ENCODE peak calls at places on chromosomes 1 and 21, in six cellular contexts. H is ureter, M is T-helper 2 cell, T is transverse colon, D is cardiac muscle cell, P is EL. S is an unnamed sample.

GRCh38 chr1:202274611-202275010 is 67.1 kb downstream of the UBE2T start:
- DNase-seq in D (no peak), T (peak; percentile 20), M (no peak), P (peak; percentile 31), H (no peak), S (peak; percentile 24)

GRCh38 chr1:234699795-234700665 is 90.1 kb upstream of the IRF2BP2 start:
- DNase-seq in M (no peak), T (no peak), P (peak; percentile 59), H (no peak), D (peak; percentile 38), S (peak; percentile 49)

GRCh38 chr21:14901482-14901958 is 163.3 kb downstream of the NRIP1 start:
- DNase-seq in P (peak; percentile 61), D (no peak), H (no peak), M (no peak), T (no peak), S (no peak)

GRCh38 chr1:174652496-174653280 is 204.9 kb downstream of the GPR52 start:
- DNase-seq in D (peak; percentile 2), T (no peak), P (no peak), M (no peak), H (no peak), S (no peak)

GRCh38 chr1:119917304-119918055 is 21.2 kb upstream of the ADAM30 start:
- DNase-seq in T (no peak), P (no peak), D (no peak), M (no peak), H (no peak), S (no peak)

GRCh38 chr1:98914547-98914946 is 90.1 kb downstream of the PLPPR5 start:
- DNase-seq in T (no peak), P (no peak), D (no peak), M (no peak), H (no peak), S (no peak)

GRCh38 chr1:29777522-29777921 is 541.2 kb downstream of the PTPRU start:
- DNase-seq in T (no peak), M (no peak), D (no peak), P (no peak), H (no peak), S (no peak)

GRCh38 chr1:235838021-235838420 is 28.7 kb downstream of the LYST start:
- DNase-seq in P (no peak), D (no peak), M (peak; percentile 19), T (no peak), H (no peak), S (no peak)

GRCh38 chr1:11245904-11246726 is 16.2 kb downstream of the MTOR start:
- DNase-seq in M (peak; percentile 62), H (no peak), D (no peak), P (no peak), T (no peak), S (no peak)

GRCh38 chr1:119275145-119275929 is 93.2 kb upstream of the HAO2 start:
- DNase-seq in T (peak; percentile 35), H (no peak), D (peak; percentile 76), P (peak; percentile 65), M (no peak), S (peak; percentile 54)

GRCh38 chr1:182338806-182339370 is 52.7 kb downstream of the GLUL start:
- DNase-seq in M (no peak), H (no peak), P (no peak), D (no peak), T (no peak), S (no peak)

GRCh38 chr1:155022136-155022926 is 11.2 kb downstream of the DCST2 start:
- DNase-seq in H (no peak), T (no peak), M (no peak), P (peak; percentile 38), D (no peak), S (no peak)

GRCh38 chr1:169809370-169810095 is 14.8 kb upstream of the METTL18 start:
- DNase-seq in M (no peak), P (peak; percentile 25), T (no peak), H (no peak), D (peak; percentile 46), S (no peak)

GRCh38 chr21:44751799-44752636 is 40.6 kb upstream of the TSPEAR start:
- DNase-seq in P (no peak), H (no peak), M (no peak), D (no peak), T (no peak), S (no peak)

GRCh38 chr21:46000731-46001641 is 19.4 kb downstream of the COL6A1 start:
- DNase-seq in D (peak; percentile 37), M (no peak), T (peak; percentile 11), P (no peak), H (peak; percentile 45), S (peak; percentile 16)

GRCh38 chr1:204706838-204707509 is 21.4 kb upstream of the LRRN2 start:
- DNase-seq in D (no peak), T (no peak), H (no peak), P (no peak), M (no peak), S (no peak)

GRCh38 chr1:35062518-35063196 is 16.5 kb upstream of the ZMYM1 start:
- DNase-seq in P (peak; percentile 62), T (no peak), H (no peak), D (no peak), M (no peak), S (no peak)

GRCh38 chr1:221868894-221869293 is 127.0 kb upstream of the DUSP10 start:
- DNase-seq in H (no peak), T (no peak), M (no peak), D (no peak), P (peak; percentile 88), S (no peak)

GRCh38 chr1:189616893-189617292 is 860.8 kb downstream of the BRINP3 start:
- DNase-seq in T (no peak), M (no peak), D (no peak), H (no peak), P (peak; percentile 63), S (no peak)

GRCh38 chr1:154791292-154792278 is 78.5 kb downstream of the KCNN3 start:
- DNase-seq in H (no peak), T (peak; percentile 70), M (peak; percentile 92), D (no peak), P (peak; percentile 32), S (no peak)

GRCh38 chr1:220741825-220742224 is 6.3 kb upstream of the MTARC2 start:
- DNase-seq in M (no peak), D (no peak), T (no peak), H (no peak), P (no peak), S (no peak)

GRCh38 chr1:172745014-172745413 is 86.1 kb downstream of the FASLG start:
- DNase-seq in P (peak; percentile 82), D (peak; percentile 62), T (peak; percentile 26), H (no peak), M (peak; percentile 10), S (peak; percentile 53)

GRCh38 chr1:3543076-3544049 is 67.9 kb downstream of the MEGF6 start:
- DNase-seq in D (no peak), M (no peak), H (peak; percentile 81), T (peak; percentile 22), P (peak; percentile 99), S (peak; percentile 27)

GRCh38 chr1:174740248-174740990 is 259.3 kb upstream of the CACYBP start:
- DNase-seq in T (no peak), P (peak; percentile 15), D (no peak), H (no peak), M (no peak), S (no peak)

GRCh38 chr1:240413732-240414131 is 198.2 kb downstream of the GREM2 start:
- DNase-seq in H (no peak), M (no peak), T (no peak), P (peak; percentile 81), D (no peak), S (no peak)

GRCh38 chr1:204286841-204287387 is 72.8 kb downstream of the PLEKHA6 start:
- DNase-seq in D (peak; percentile 51), H (peak; percentile 73), M (peak; percentile 42), P (peak; percentile 32), T (peak; percentile 35), S (peak; percentile 40)

GRCh38 chr1:55560246-55560645 is 345.1 kb upstream of the USP24 start:
- DNase-seq in P (no peak), T (no peak), D (no peak), M (no peak), H (no peak), S (no peak)

GRCh38 chr1:6519935-6520621 is 28.6 kb upstream of the PLEKHG5 start:
- DNase-seq in H (no peak), D (peak; percentile 76), M (no peak), P (peak; percentile 89), T (no peak), S (no peak)

GRCh38 chr1:72567511-72567910 is 285.2 kb upstream of the NEGR1 start:
- DNase-seq in H (no peak), M (no peak), D (peak; percentile 38), T (no peak), P (no peak), S (no peak)

GRCh38 chr1:74534241-74534640 is 21.8 kb upstream of the LRRC53 start:
- DNase-seq in D (no peak), P (peak; percentile 39), T (no peak), H (no peak), M (no peak), S (no peak)

GRCh38 chr1:185287451-185287850 is 29.6 kb downstream of the IVNS1ABP start:
- DNase-seq in T (no peak), H (no peak), D (no peak), P (no peak), M (no peak), S (no peak)

GRCh38 chr1:233242827-233243483 is 52.6 kb downstream of the PCNX2 start:
- DNase-seq in D (no peak), H (no peak), T (peak; percentile 17), P (no peak), M (no peak), S (no peak)

GRCh38 chr1:153192697-153193096 is 10.5 kb upstream of the LELP1 start:
- DNase-seq in M (no peak), D (peak; percentile 52), H (no peak), T (no peak), P (no peak), S (no peak)

GRCh38 chr1:47682198-47682597 is 244.4 kb downstream of the FOXD2 start:
- DNase-seq in D (no peak), P (no peak), H (peak; percentile 17), T (no peak), M (no peak), S (peak; percentile 13)

GRCh38 chr1:185813401-185813979 is 79.3 kb downstream of the HMCN1 start:
- DNase-seq in D (peak; percentile 59), P (peak; percentile 59), T (peak; percentile 11), H (no peak), M (no peak), S (peak; percentile 41)

GRCh38 chr1:31623365-31623764 is 5.9 kb downstream of the HCRTR1 start:
- DNase-seq in H (no peak), T (no peak), P (no peak), D (no peak), M (no peak), S (no peak)

GRCh38 chr1:226086776-226087175 is 24.3 kb downstream of the H3-3A start:
- DNase-seq in T (no peak), D (no peak), P (no peak), H (no peak), M (no peak), S (no peak)

GRCh38 chr1:119988316-119989067 is 81.0 kb downstream of the NOTCH2 start:
- DNase-seq in M (no peak), H (no peak), P (peak; percentile 18), D (no peak), T (no peak), S (no peak)

GRCh38 chr1:30084909-30085571 is 638.3 kb downstream of the MATN1 start:
- DNase-seq in M (no peak), H (no peak), T (no peak), D (no peak), P (no peak), S (no peak)

S was measured in colonic mucosa.